ENCODE peak calls at places on chromosomes 6 and 20, in five cellular contexts. D, Q, X, I and Z are unnamed samples.

GRCh38 chr6:20572940-20573339 is 38.7 kb downstream of the CDKAL1 start:
- DNase-seq in D (peak), Q (peak), X (no peak), I (no peak), Z (no peak)

GRCh38 chr6:118387921-118388701 is 160.0 kb upstream of the PLN start:
- DNase-seq in D (peak), Q (peak), X (no peak), I (no peak), Z (peak)

GRCh38 chr20:37267684-37268313 is 6.2 kb upstream of the GHRH start:
- DNase-seq in D (no peak), Q (no peak), X (peak), I (no peak), Z (no peak)

GRCh38 chr20:16241911-16242310 is 331.3 kb downstream of the KIF16B start:
- DNase-seq in D (no peak), Q (no peak), X (no peak), I (no peak), Z (no peak)

GRCh38 chr20:64003970-64004725 is 23.2 kb downstream of the PRPF6 start:
- DNase-seq in D (no peak), Q (no peak), X (no peak), I (no peak), Z (no peak)

GRCh38 chr20:21002486-21002885 is 103.7 kb downstream of the LINC00237 start:
- DNase-seq in D (no peak), Q (no peak), X (no peak), I (no peak), Z (no peak)

GRCh38 chr6:151679081-151679480 is 128.4 kb upstream of the ESR1 start:
- DNase-seq in D (no peak), Q (peak), X (no peak), I (no peak), Z (no peak)

GRCh38 chr6:37493047-37493995 is 6.4 kb downstream of the CCDC167 start:
- DNase-seq in D (no peak), Q (no peak), X (no peak), I (no peak), Z (no peak)

GRCh38 chr20:32582659-32583580 is 2.2 kb downstream of the NOL4L start:
- DNase-seq in D (peak), Q (no peak), X (peak), I (no peak), Z (no peak)

GRCh38 chr6:28693033-28693750 is 167.5 kb downstream of the GPX5 start:
- DNase-seq in D (no peak), Q (no peak), X (peak), I (no peak), Z (no peak)

GRCh38 chr20:48932375-48932941 is 10.9 kb downstream of the ARFGEF2 start:
- DNase-seq in D (no peak), Q (no peak), X (no peak), I (no peak), Z (no peak)

GRCh38 chr20:47392015-47392720 is 35.7 kb upstream of the ZMYND8 start:
- DNase-seq in D (peak), Q (peak), X (peak), I (no peak), Z (peak)

GRCh38 chr6:108874470-108875160 is 26.4 kb downstream of the ARMC2 start:
- DNase-seq in D (peak), Q (peak), X (no peak), I (no peak), Z (no peak)

GRCh38 chr20:41415191-41415590 is 48.6 kb upstream of the EMILIN3 start:
- DNase-seq in D (no peak), Q (no peak), X (no peak), I (no peak), Z (no peak)

GRCh38 chr6:159254186-159254585 is 85.0 kb downstream of the FNDC1 start:
- DNase-seq in D (no peak), Q (no peak), X (no peak), I (no peak), Z (no peak)

GRCh38 chr20:47790032-47790965 is 5.0 kb upstream of the SULF2 start:
- DNase-seq in D (no peak), Q (peak), X (no peak), I (no peak), Z (no peak)

GRCh38 chr6:132490024-132490423 is 22.9 kb downstream of the STX7 start:
- DNase-seq in D (peak), Q (peak), X (no peak), I (no peak), Z (no peak)

GRCh38 chr20:3222635-3223600 is 13.6 kb downstream of the ITPA start:
- DNase-seq in D (peak), Q (no peak), X (no peak), I (no peak), Z (peak)

GRCh38 chr6:109121411-109121810 is 26.1 kb downstream of the CEP57L1 start:
- DNase-seq in D (peak), Q (peak), X (no peak), I (no peak), Z (no peak)